ENCODE peak calls at places on chromosomes 5 and 9, in four cellular contexts. One of them, this sample, is unnamed.

GRCh38 chr9:111854799-111855198 is 41.8 kb upstream of the UGCG start:
- DNase-seq in prostate gland: no peak
- DNase-seq in astrocyte of the spinal cord: no peak
- DNase-seq in body of pancreas: no peak
- DNase-seq in this sample: no peak

GRCh38 chr9:72203205-72203803 is 54.1 kb downstream of the GDA start:
- DNase-seq in prostate gland: no peak
- DNase-seq in astrocyte of the spinal cord: peak
- DNase-seq in body of pancreas: peak
- DNase-seq in this sample: peak

GRCh38 chr9:97510797-97511761 is 9.6 kb downstream of the TMOD1 start:
- DNase-seq in prostate gland: no peak
- DNase-seq in astrocyte of the spinal cord: peak
- DNase-seq in body of pancreas: no peak
- DNase-seq in this sample: no peak

GRCh38 chr5:170597876-170598275 is 94.1 kb downstream of the KCNIP1 start:
- DNase-seq in prostate gland: no peak
- DNase-seq in astrocyte of the spinal cord: peak
- DNase-seq in body of pancreas: no peak
- DNase-seq in this sample: no peak

GRCh38 chr5:132215329-132215728 is 12.3 kb downstream of the P4HA2 start:
- DNase-seq in prostate gland: peak
- DNase-seq in astrocyte of the spinal cord: peak
- DNase-seq in body of pancreas: peak
- DNase-seq in this sample: peak

GRCh38 chr5:180869587-180869986 is 8.5 kb upstream of the ZFP62 start:
- DNase-seq in prostate gland: peak
- DNase-seq in astrocyte of the spinal cord: no peak
- DNase-seq in body of pancreas: peak
- DNase-seq in this sample: peak

GRCh38 chr5:37825334-37825915 is 14.4 kb downstream of the GDNF start:
- DNase-seq in prostate gland: no peak
- DNase-seq in astrocyte of the spinal cord: no peak
- DNase-seq in body of pancreas: no peak
- DNase-seq in this sample: no peak

GRCh38 chr5:66529182-66529581 is 67.0 kb upstream of the MAST4 start:
- DNase-seq in prostate gland: no peak
- DNase-seq in astrocyte of the spinal cord: no peak
- DNase-seq in body of pancreas: no peak
- DNase-seq in this sample: no peak

GRCh38 chr9:119453980-119454379 is 84.7 kb upstream of the BRINP1 start:
- DNase-seq in prostate gland: no peak
- DNase-seq in astrocyte of the spinal cord: no peak
- DNase-seq in body of pancreas: no peak
- DNase-seq in this sample: no peak

GRCh38 chr9:136984464-136985026 is 1.8 kb downstream of the LCNL1 start:
- DNase-seq in prostate gland: no peak
- DNase-seq in astrocyte of the spinal cord: no peak
- DNase-seq in body of pancreas: no peak
- DNase-seq in this sample: no peak

GRCh38 chr9:12882430-12882829 is 107.6 kb downstream of the LURAP1L start:
- DNase-seq in prostate gland: no peak
- DNase-seq in astrocyte of the spinal cord: peak
- DNase-seq in body of pancreas: no peak
- DNase-seq in this sample: no peak

GRCh38 chr5:159128070-159128507 is 28.4 kb upstream of the EBF1 start:
- DNase-seq in prostate gland: no peak
- DNase-seq in astrocyte of the spinal cord: no peak
- DNase-seq in body of pancreas: no peak
- DNase-seq in this sample: no peak

GRCh38 chr5:159135896-159136531 is 36.3 kb upstream of the EBF1 start:
- DNase-seq in prostate gland: no peak
- DNase-seq in astrocyte of the spinal cord: peak
- DNase-seq in body of pancreas: no peak
- DNase-seq in this sample: no peak

GRCh38 chr5:159133041-159133741 is 33.5 kb upstream of the EBF1 start:
- DNase-seq in prostate gland: peak
- DNase-seq in astrocyte of the spinal cord: peak
- DNase-seq in body of pancreas: peak
- DNase-seq in this sample: peak

GRCh38 chr5:159132429-159133040 is 32.8 kb upstream of the EBF1 start:
- DNase-seq in prostate gland: no peak
- DNase-seq in astrocyte of the spinal cord: no peak
- DNase-seq in body of pancreas: no peak
- DNase-seq in this sample: no peak
- H3K4me3 ChIP-seq in prostate gland: no peak
- H3K4me3 ChIP-seq in astrocyte of the spinal cord: no peak
- H3K4me3 ChIP-seq in body of pancreas: no peak
- H3K4me3 ChIP-seq in this sample: no peak

GRCh38 chr9:130237763-130238524 is 27.6 kb upstream of the HMCN2 start:
- DNase-seq in prostate gland: no peak
- DNase-seq in astrocyte of the spinal cord: no peak
- DNase-seq in body of pancreas: no peak
- DNase-seq in this sample: no peak

GRCh38 chr9:130239363-130239695 is 26.2 kb upstream of the HMCN2 start:
- DNase-seq in prostate gland: no peak
- DNase-seq in astrocyte of the spinal cord: no peak
- DNase-seq in body of pancreas: no peak
- DNase-seq in this sample: no peak

GRCh38 chr9:130240410-130241197 is 25.0 kb upstream of the HMCN2 start:
- DNase-seq in prostate gland: peak
- DNase-seq in astrocyte of the spinal cord: peak
- DNase-seq in body of pancreas: peak
- DNase-seq in this sample: peak

GRCh38 chr9:130241198-130241535 is 24.4 kb upstream of the HMCN2 start:
- DNase-seq in prostate gland: no peak
- DNase-seq in astrocyte of the spinal cord: no peak
- DNase-seq in body of pancreas: no peak
- DNase-seq in this sample: no peak

GRCh38 chr9:130239741-130240241 is 25.8 kb upstream of the HMCN2 start:
- DNase-seq in prostate gland: no peak
- DNase-seq in astrocyte of the spinal cord: no peak
- DNase-seq in body of pancreas: no peak
- DNase-seq in this sample: no peak
- TF ChIP-seq CTCF in prostate gland: no peak
- TF ChIP-seq CTCF in astrocyte of the spinal cord: no peak
- TF ChIP-seq CTCF in body of pancreas: no peak
- TF ChIP-seq CTCF in this sample: no peak

DNA sequence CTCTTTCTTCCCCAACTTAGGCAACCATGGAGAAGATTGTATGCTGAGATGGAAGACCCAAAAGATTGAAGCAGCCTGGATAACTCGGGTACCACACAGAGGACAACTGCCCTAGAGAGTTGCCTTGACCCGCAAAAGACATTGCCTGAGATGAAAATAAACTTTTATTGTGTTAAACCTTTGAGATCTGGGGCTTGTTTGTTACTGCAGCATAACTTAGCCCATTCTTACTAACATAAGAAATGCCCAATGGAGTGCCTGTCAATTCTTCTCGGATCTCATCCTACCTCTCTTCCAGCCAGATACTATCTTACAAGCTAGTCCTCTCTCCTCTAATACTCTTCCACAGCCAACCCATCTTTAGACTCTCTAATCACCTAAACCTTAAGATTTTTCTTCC is 76.8 kb downstream of the GCNT4 start:
- DNase-seq in prostate gland: no peak
- DNase-seq in astrocyte of the spinal cord: no peak
- DNase-seq in body of pancreas: no peak
- DNase-seq in this sample: no peak
- H3K4me3 ChIP-seq in prostate gland: no peak
- H3K4me3 ChIP-seq in astrocyte of the spinal cord: no peak
- H3K4me3 ChIP-seq in body of pancreas: no peak
- H3K4me3 ChIP-seq in this sample: no peak

GRCh38 chr9:131018621-131019020 is 9.6 kb downstream of the LAMC3 start:
- DNase-seq in prostate gland: no peak
- DNase-seq in astrocyte of the spinal cord: no peak
- DNase-seq in body of pancreas: no peak
- DNase-seq in this sample: no peak
- TF ChIP-seq CTCF in prostate gland: no peak
- TF ChIP-seq CTCF in astrocyte of the spinal cord: peak
- TF ChIP-seq CTCF in body of pancreas: no peak
- TF ChIP-seq CTCF in this sample: peak

GRCh38 chr9:134403292-134403681 is 77.0 kb downstream of the RXRA start:
- DNase-seq in prostate gland: no peak
- DNase-seq in astrocyte of the spinal cord: no peak
- DNase-seq in body of pancreas: no peak
- DNase-seq in this sample: no peak
- H3K4me3 ChIP-seq in prostate gland: no peak
- H3K4me3 ChIP-seq in astrocyte of the spinal cord: no peak
- H3K4me3 ChIP-seq in body of pancreas: no peak
- H3K4me3 ChIP-seq in this sample: no peak